ENCODE peak calls at places on chromosome 15, in four cellular contexts. K is SJSA1; M is CD8-positive, alpha-beta memory T cell; J is spleen. C is an unnamed sample.

GRCh38 chr15:75061272-75061671 is 37.9 kb downstream of the PPCDC start:
- DNase-seq in K (peak; percentile 42), M (no peak), J (no peak), C (peak; percentile 48)

GRCh38 chr15:81064253-81064652 is 63.5 kb downstream of the TLNRD1 start:
- DNase-seq in K (no peak), M (no peak), J (no peak), C (no peak)

GRCh38 chr15:99403597-99403996 is 152.3 kb downstream of the LRRC28 start:
- DNase-seq in K (no peak), M (no peak), J (no peak), C (no peak)

GRCh38 chr15:67035886-67036285 is 29.5 kb upstream of the SMAD3 start:
- DNase-seq in K (no peak), M (no peak), J (no peak), C (no peak)

GRCh38 chr15:82138306-82138705 is 92.5 kb upstream of the MEX3B start:
- DNase-seq in K (no peak), M (no peak), J (no peak), C (no peak)

GRCh38 chr15:59941612-59942011 is 62.5 kb upstream of the FOXB1 start:
- DNase-seq in K (peak; percentile 59), M (no peak), J (no peak), C (no peak)

GRCh38 chr15:56824174-56824573 is 90.9 kb upstream of the ZNF280D start:
- DNase-seq in K (no peak), M (no peak), J (no peak), C (no peak)

GRCh38 chr15:48720646-48721045 is 75.1 kb upstream of the FBN1 start:
- DNase-seq in K (no peak), M (no peak), J (no peak), C (no peak)

GRCh38 chr15:60760646-60761504 is 281.9 kb upstream of the ICE2 start:
- DNase-seq in K (no peak), M (no peak), J (no peak), C (no peak)

GRCh38 chr15:38354321-38354929 is 99.5 kb upstream of the FAM98B start:
- DNase-seq in K (peak; percentile 57), M (peak; percentile 41), J (no peak), C (peak; percentile 59)

GRCh38 chr15:66864871-66865281 is 162.8 kb downstream of the SMAD6 start:
- DNase-seq in K (peak; percentile 29), M (no peak), J (peak; percentile 74), C (no peak)

DNA sequence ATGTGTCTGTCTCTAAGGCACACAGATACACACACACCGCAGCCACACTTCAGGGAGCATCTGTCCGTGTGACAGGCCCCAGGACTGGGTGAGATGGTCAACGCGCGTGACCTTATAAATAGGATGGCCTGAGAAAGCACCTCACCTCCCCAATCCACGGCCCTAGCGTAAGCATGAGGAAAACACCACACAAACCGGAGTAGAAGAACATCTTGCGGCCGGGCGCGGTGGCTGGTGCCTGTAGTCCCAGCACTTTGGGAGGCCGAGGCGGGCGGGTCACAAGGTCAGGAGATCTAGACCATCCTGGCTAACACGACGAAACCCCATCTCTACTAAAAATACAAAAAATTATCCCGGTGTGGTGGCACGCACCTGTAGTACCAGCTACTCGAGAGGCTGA is 1.6 kb downstream of the NIPA1 start:
- DNase-seq in K (no peak), M (no peak), J (no peak), C (no peak)
- H3K4me3 ChIP-seq in K (no peak overlapping the region), M (no peak overlapping the region), J (no peak overlapping the region), C (no peak overlapping the region)

DNA sequence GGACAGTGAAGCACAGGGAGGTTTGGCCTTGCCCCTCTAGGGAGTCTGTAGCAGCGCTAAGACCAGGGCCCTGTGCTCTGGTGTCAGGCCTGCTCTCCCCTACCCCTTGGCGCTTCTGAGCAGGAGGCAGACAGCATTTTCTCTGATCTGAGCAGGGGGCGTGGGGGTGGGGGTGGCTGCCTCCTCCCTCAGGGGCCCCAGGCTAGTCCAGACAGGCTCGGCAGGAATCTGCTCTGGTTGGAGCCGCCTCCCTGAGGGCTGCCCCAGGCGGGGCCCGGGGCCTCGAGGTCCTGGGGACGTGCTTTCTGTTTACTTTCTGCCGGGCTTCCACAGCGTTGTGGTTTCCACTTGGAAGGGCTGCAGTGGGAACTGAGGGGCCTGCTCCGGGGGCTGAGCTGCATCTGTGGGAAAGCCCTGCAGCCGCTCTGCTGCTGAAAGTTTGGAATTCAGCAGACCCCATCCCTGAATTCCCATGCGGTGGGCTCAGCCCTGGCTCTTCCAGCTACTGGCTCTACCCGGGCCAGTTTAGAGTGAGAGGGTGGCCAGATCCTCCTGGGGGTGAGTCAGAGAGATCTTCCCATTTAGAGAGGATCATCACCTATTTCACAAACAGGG is 105.4 kb downstream of the LINGO1 start:
- DNase-seq in K (peak; percentile 69), M (no peak), J (peak; percentile 62), C (peak; percentile 60)
- H3K4me3 ChIP-seq in K (no peak overlapping the region), M (no peak overlapping the region), J (no peak overlapping the region), C (no peak overlapping the region)

GRCh38 chr15:68114356-68114755 is 60.2 kb downstream of the PIAS1 start:
- DNase-seq in K (no peak), M (no peak), J (no peak), C (no peak)
- H3K4me3 ChIP-seq in K (peak overlapping the region; percentile 19), M (no peak overlapping the region), J (peak overlapping the region; percentile 12), C (no peak overlapping the region)

GRCh38 chr15:100920516-100921135 is 1.5 kb downstream of the LRRK1 start:
- DNase-seq in K (no peak), M (no peak), J (no peak), C (no peak)
- H3K4me3 ChIP-seq in K (no peak overlapping the region), M (no peak overlapping the region), J (peak overlapping the region; percentile 74), C (no peak overlapping the region)

GRCh38 chr15:65836665-65837064 is 32.6 kb upstream of the RAB11A start:
- DNase-seq in K (no peak), M (no peak), J (no peak), C (no peak)

GRCh38 chr15:65839354-65839901 is 29.9 kb upstream of the RAB11A start:
- DNase-seq in K (no peak), M (no peak), J (no peak), C (no peak)

GRCh38 chr15:65839985-65840384 is 29.3 kb upstream of the RAB11A start:
- DNase-seq in K (no peak), M (no peak), J (no peak), C (no peak)

GRCh38 chr15:65837301-65838283 is 31.7 kb upstream of the RAB11A start:
- DNase-seq in K (no peak), M (no peak), J (no peak), C (no peak)

DNA sequence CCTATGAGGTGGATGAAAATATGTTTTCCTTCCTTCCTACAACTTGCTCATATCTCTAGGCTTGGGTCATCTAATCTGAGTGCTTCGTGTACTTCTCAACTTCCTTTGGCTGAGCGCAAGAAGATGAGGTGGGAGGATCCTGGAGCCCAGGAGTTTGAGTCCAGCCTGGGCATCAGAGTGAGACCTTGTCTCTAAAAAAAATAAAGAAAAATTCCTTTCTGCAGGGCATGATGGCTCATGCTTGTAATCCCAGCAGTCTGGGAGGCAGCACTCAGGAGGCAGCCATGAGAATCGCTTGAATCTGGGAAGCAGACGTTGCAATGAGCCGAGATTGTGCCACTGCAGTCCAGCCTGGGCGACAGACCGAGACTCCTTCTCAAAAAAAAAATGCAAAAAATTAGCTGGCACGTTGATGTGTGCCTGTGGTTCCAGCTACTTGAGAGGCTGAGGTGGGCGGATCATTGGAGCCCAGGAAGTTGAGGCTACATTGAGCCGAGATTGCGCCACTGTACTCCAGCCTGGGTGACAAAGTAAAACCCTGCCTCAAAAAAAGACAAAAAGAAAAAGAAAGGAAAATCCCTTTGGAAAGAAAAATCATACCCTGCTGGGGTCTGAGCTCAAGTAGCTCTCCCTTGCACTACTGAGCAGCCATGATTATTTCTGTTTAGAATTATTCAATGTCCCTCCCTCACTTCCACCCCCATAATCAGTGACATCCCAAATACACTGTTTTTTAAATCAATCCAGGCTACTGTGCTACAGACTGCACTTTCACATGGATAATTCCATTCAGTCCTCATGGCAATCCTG is 28.0 kb upstream of the RAB11A start:
- DNase-seq in K (no peak), M (no peak), J (no peak), C (no peak)
- H3K4me3 ChIP-seq in K (no peak overlapping the region), M (no peak overlapping the region), J (no peak overlapping the region), C (no peak overlapping the region)

GRCh38 chr15:33204087-33204486 is 9.6 kb upstream of the FMN1 start:
- DNase-seq in K (no peak), M (no peak), J (no peak), C (no peak)

GRCh38 chr15:33197636-33198035 is 3.1 kb upstream of the FMN1 start:
- DNase-seq in K (no peak), M (no peak), J (no peak), C (no peak)

GRCh38 chr15:33200903-33201302 is 6.4 kb upstream of the FMN1 start:
- DNase-seq in K (no peak), M (no peak), J (no peak), C (peak; percentile 28)

GRCh38 chr15:33200444-33200843 is 5.9 kb upstream of the FMN1 start:
- DNase-seq in K (no peak), M (no peak), J (no peak), C (no peak)

GRCh38 chr15:33201376-33202189 is 7.1 kb upstream of the FMN1 start:
- DNase-seq in K (peak; percentile 57), M (no peak), J (peak; percentile 79), C (no peak)
- H3K4me3 ChIP-seq in K (no peak overlapping the region), M (peak overlapping the region; percentile 46), J (peak overlapping the region; percentile 2), C (peak overlapping the region; percentile 27)

GRCh38 chr15:86362556-86362955 is 282.9 kb downstream of the AGBL1 start:
- DNase-seq in K (no peak), M (no peak), J (no peak), C (no peak)
- H3K4me3 ChIP-seq in K (no peak overlapping the region), M (no peak overlapping the region), J (no peak overlapping the region), C (no peak overlapping the region)